ENCODE peak calls at places on chromosomes 6 and 20, in ten cellular contexts. D is AG08396, K is WTC11, O is HuH-7, L is ELR, G is neural crest cell, E is fibroblast of pulmonary artery, B is Ammon's horn, V is iPS-NIHi11, C is GM20000. X is an unnamed sample.

GRCh38 chr20:61877331-61877730 is 188.3 kb downstream of the TAF4 start:
- DNase-seq in D (no peak), K (no peak), O (no peak), L (no peak), G (no peak), E (no peak), B (no peak), V (no peak), C (no peak), X (no peak)

GRCh38 chr6:42407379-42407778 is 44.3 kb downstream of the TRERF1 start:
- DNase-seq in D (peak; percentile 65), K (no peak), O (no peak), L (peak; percentile 93), G (no peak), E (peak; percentile 87), B (no peak), V (no peak), C (no peak), X (peak; percentile 96)

GRCh38 chr20:53595018-53595378 is 1.4 kb upstream of the ZNF217 start:
- DNase-seq in D (no peak), K (no peak), O (no peak), L (peak; percentile 24), G (no peak), E (no peak), B (no peak), V (no peak), C (no peak), X (no peak)

GRCh38 chr20:11919046-11919445 is 1.4 kb downstream of the BTBD3 start:
- DNase-seq in D (peak; percentile 15), K (no peak), O (no peak), L (no peak), G (no peak), E (peak; percentile 42), B (peak; percentile 69), V (no peak), C (no peak), X (no peak)

GRCh38 chr6:4280721-4281120 is 145.3 kb upstream of the ECI2 start:
- DNase-seq in D (peak; percentile 81), K (no peak), O (no peak), L (peak; percentile 89), G (no peak), E (peak; percentile 84), B (no peak), V (peak; percentile 38), C (no peak), X (peak; percentile 89)

GRCh38 chr6:44431118-44431725 is 43.7 kb downstream of the CDC5L start:
- DNase-seq in D (peak; percentile 43), K (peak; percentile 27), O (no peak), L (peak; percentile 76), G (peak; percentile 42), E (peak; percentile 83), B (peak; percentile 82), V (peak; percentile 72), C (peak; percentile 35), X (peak; percentile 80)

GRCh38 chr20:52592567-52592966 is 379.6 kb upstream of the TSHZ2 start:
- DNase-seq in D (no peak), K (no peak), O (no peak), L (no peak), G (no peak), E (no peak), B (no peak), V (no peak), C (no peak), X (no peak)

GRCh38 chr6:44494011-44494501 is 106.5 kb downstream of the CDC5L start:
- DNase-seq in D (peak; percentile 30), K (no peak), O (peak; percentile 46), L (peak; percentile 92), G (no peak), E (peak; percentile 74), B (no peak), V (no peak), C (no peak), X (peak; percentile 91)

GRCh38 chr6:52020961-52021570 is 66.3 kb downstream of the PKHD1 start:
- DNase-seq in D (peak; percentile 5), K (no peak), O (no peak), L (peak; percentile 51), G (no peak), E (peak; percentile 52), B (peak; percentile 47), V (no peak), C (no peak), X (peak; percentile 42)

GRCh38 chr6:30942338-30943060 is 1.7 kb downstream of the MUCL3 start:
- DNase-seq in D (peak; percentile 90), K (peak; percentile 98), O (peak; percentile 67), L (peak; percentile 96), G (peak; percentile 70), E (peak; percentile 85), B (no peak), V (peak; percentile 92), C (no peak), X (peak; percentile 89)

GRCh38 chr20:25129428-25129827 is 47.5 kb upstream of the VSX1 start:
- DNase-seq in D (no peak), K (no peak), O (no peak), L (no peak), G (no peak), E (no peak), B (no peak), V (no peak), C (no peak), X (no peak)

GRCh38 chr6:125753218-125753936 is 3.9 kb downstream of the HEY2 start:
- DNase-seq in D (no peak), K (no peak), O (no peak), L (peak; percentile 43), G (no peak), E (peak; percentile 67), B (no peak), V (no peak), C (peak; percentile 47), X (peak; percentile 43)

GRCh38 chr6:34556031-34556471 is at the start of gene SPDEF:
- DNase-seq in D (peak; percentile 41), K (no peak), O (no peak), L (no peak), G (no peak), E (no peak), B (no peak), V (no peak), C (no peak), X (no peak)

GRCh38 chr6:110816677-110817076 is 1.4 kb upstream of the CDK19 start:
- DNase-seq in D (no peak), K (no peak), O (no peak), L (no peak), G (no peak), E (no peak), B (no peak), V (no peak), C (no peak), X (no peak)

X was measured in GM23248.